ENCODE peak calls at places on chromosomes 11 and 22, in eight cellular contexts. One of them, this sample, is unnamed.

GRCh38 chr11:46489668-46490560 is 98.3 kb upstream of the CHRM4 start:
- DNase-seq in AG04450: peak
- DNase-seq in brain microvascular endothelial cell: peak
- DNase-seq in IMR-90: peak
- DNase-seq in stomach: no peak
- DNase-seq in HCT116: peak
- DNase-seq in neural progenitor cell: peak
- DNase-seq in H1: peak
- DNase-seq in this sample: no peak

GRCh38 chr22:23306438-23306921 is 126.2 kb downstream of the BCR start:
- DNase-seq in H1: no peak
- DNase-seq in IMR-90: peak
- DNase-seq in AG04450: no peak
- DNase-seq in HCT116: no peak
- DNase-seq in stomach: no peak
- DNase-seq in neural progenitor cell: no peak
- DNase-seq in brain microvascular endothelial cell: peak
- DNase-seq in this sample: no peak

GRCh38 chr11:76047766-76048165 is 158.5 kb downstream of the WNT11 start:
- DNase-seq in H1: no peak
- DNase-seq in IMR-90: no peak
- DNase-seq in neural progenitor cell: no peak
- DNase-seq in stomach: no peak
- DNase-seq in HCT116: no peak
- DNase-seq in brain microvascular endothelial cell: no peak
- DNase-seq in AG04450: no peak
- DNase-seq in this sample: no peak

GRCh38 chr22:27987557-27987956 is 68.5 kb upstream of the PITPNB start:
- DNase-seq in HCT116: no peak
- DNase-seq in AG04450: peak
- DNase-seq in brain microvascular endothelial cell: peak
- DNase-seq in H1: no peak
- DNase-seq in neural progenitor cell: no peak
- DNase-seq in stomach: peak
- DNase-seq in IMR-90: peak
- DNase-seq in this sample: no peak

GRCh38 chr11:101434241-101434640 is 149.6 kb downstream of the TRPC6 start:
- DNase-seq in neural progenitor cell: no peak
- DNase-seq in HCT116: no peak
- DNase-seq in brain microvascular endothelial cell: no peak
- DNase-seq in stomach: no peak
- DNase-seq in IMR-90: no peak
- DNase-seq in AG04450: no peak
- DNase-seq in H1: no peak
- DNase-seq in this sample: no peak

GRCh38 chr11:111878385-111878765 is 590 bp downstream of the FDXACB1 start:
- DNase-seq in brain microvascular endothelial cell: no peak
- DNase-seq in IMR-90: peak
- DNase-seq in AG04450: no peak
- DNase-seq in stomach: no peak
- DNase-seq in HCT116: peak
- DNase-seq in neural progenitor cell: no peak
- DNase-seq in H1: no peak
- DNase-seq in this sample: no peak

GRCh38 chr11:59192446-59193020 is 20.2 kb downstream of the MPEG1 start:
- DNase-seq in H1: no peak
- DNase-seq in stomach: no peak
- DNase-seq in HCT116: no peak
- DNase-seq in AG04450: no peak
- DNase-seq in IMR-90: no peak
- DNase-seq in neural progenitor cell: no peak
- DNase-seq in brain microvascular endothelial cell: no peak
- DNase-seq in this sample: no peak

GRCh38 chr11:102341844-102342318 is 5.1 kb upstream of the BIRC2 start:
- DNase-seq in IMR-90: peak
- DNase-seq in H1: no peak
- DNase-seq in neural progenitor cell: peak
- DNase-seq in brain microvascular endothelial cell: peak
- DNase-seq in AG04450: peak
- DNase-seq in HCT116: peak
- DNase-seq in stomach: peak
- DNase-seq in this sample: peak

GRCh38 chr11:47234669-47235075 is 13.9 kb downstream of the ACP2 start:
- DNase-seq in neural progenitor cell: no peak
- DNase-seq in stomach: peak
- DNase-seq in AG04450: no peak
- DNase-seq in IMR-90: peak
- DNase-seq in brain microvascular endothelial cell: peak
- DNase-seq in H1: no peak
- DNase-seq in HCT116: no peak
- DNase-seq in this sample: no peak

GRCh38 chr22:43637267-43637666 is 174.8 kb downstream of the EFCAB6 start:
- DNase-seq in IMR-90: no peak
- DNase-seq in H1: no peak
- DNase-seq in stomach: no peak
- DNase-seq in AG04450: no peak
- DNase-seq in brain microvascular endothelial cell: no peak
- DNase-seq in HCT116: no peak
- DNase-seq in neural progenitor cell: no peak
- DNase-seq in this sample: no peak

GRCh38 chr11:118679483-118679882 is at the start of gene TREH:
- DNase-seq in HCT116: no peak
- DNase-seq in H1: no peak
- DNase-seq in IMR-90: no peak
- DNase-seq in neural progenitor cell: no peak
- DNase-seq in brain microvascular endothelial cell: no peak
- DNase-seq in stomach: peak
- DNase-seq in AG04450: no peak
- DNase-seq in this sample: no peak

GRCh38 chr11:119650251-119650650 is 78.7 kb downstream of the NECTIN1 start:
- DNase-seq in IMR-90: no peak
- DNase-seq in H1: no peak
- DNase-seq in stomach: no peak
- DNase-seq in brain microvascular endothelial cell: no peak
- DNase-seq in neural progenitor cell: no peak
- DNase-seq in HCT116: no peak
- DNase-seq in AG04450: no peak
- DNase-seq in this sample: no peak

GRCh38 chr11:9109858-9110731 is 18.7 kb upstream of the SCUBE2 start:
- DNase-seq in AG04450: no peak
- DNase-seq in stomach: no peak
- DNase-seq in HCT116: no peak
- DNase-seq in neural progenitor cell: no peak
- DNase-seq in brain microvascular endothelial cell: no peak
- DNase-seq in IMR-90: peak
- DNase-seq in H1: no peak
- DNase-seq in this sample: no peak

DNA sequence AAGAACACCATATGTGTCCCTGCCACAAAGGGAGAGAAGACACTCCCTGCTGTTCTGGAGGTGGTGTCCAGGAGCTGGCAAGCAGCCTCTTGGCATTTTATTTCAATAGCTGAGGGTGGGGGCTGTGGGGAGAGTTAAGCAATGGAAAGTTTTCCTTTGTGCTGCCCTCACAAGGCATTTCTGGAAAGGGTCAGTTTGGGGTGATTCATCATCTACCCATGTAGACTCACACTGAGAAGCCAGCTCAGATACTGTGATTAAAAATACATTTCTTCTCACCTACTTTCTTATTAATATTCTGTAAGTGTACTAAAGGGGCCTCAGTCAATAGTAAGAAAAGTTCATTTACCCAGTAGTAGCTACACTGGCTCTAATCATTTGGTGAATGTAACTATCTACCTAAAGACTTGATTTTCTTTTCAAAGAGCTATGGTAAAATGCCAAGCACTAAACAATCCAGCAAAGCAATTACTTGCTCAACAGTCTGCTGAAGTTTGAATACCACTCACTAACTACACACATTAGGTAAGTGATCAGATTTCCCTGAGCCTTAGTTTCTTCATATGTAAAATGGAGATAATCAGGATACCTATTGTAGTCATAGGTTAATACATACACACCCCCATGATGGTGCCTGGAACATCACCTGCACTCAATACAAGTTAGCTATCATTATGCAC is 55.1 kb downstream of the SLC1A2 start:
- DNase-seq in HCT116: peak
- DNase-seq in AG04450: no peak
- DNase-seq in stomach: peak
- DNase-seq in H1: no peak
- DNase-seq in neural progenitor cell: peak
- DNase-seq in IMR-90: peak
- DNase-seq in brain microvascular endothelial cell: peak
- DNase-seq in this sample: no peak
- H3K27ac ChIP-seq in HCT116: peak
- H3K27ac ChIP-seq in AG04450: peak
- H3K27ac ChIP-seq in stomach: peak
- H3K27ac ChIP-seq in H1: no peak
- H3K27ac ChIP-seq in neural progenitor cell: no peak
- H3K27ac ChIP-seq in IMR-90: peak
- H3K27ac ChIP-seq in brain microvascular endothelial cell: peak
- H3K27ac ChIP-seq in this sample: peak

GRCh38 chr11:18853086-18853720 is 61.6 kb upstream of the PTPN5 start:
- DNase-seq in IMR-90: peak
- DNase-seq in stomach: no peak
- DNase-seq in neural progenitor cell: peak
- DNase-seq in brain microvascular endothelial cell: peak
- DNase-seq in AG04450: no peak
- DNase-seq in H1: no peak
- DNase-seq in HCT116: peak
- DNase-seq in this sample: no peak
- TF ChIP-seq CTCF in IMR-90: peak
- TF ChIP-seq CTCF in stomach: no peak
- TF ChIP-seq CTCF in neural progenitor cell: peak
- TF ChIP-seq CTCF in brain microvascular endothelial cell: peak
- TF ChIP-seq CTCF in AG04450: peak
- TF ChIP-seq CTCF in H1: peak
- TF ChIP-seq CTCF in HCT116: peak
- TF ChIP-seq CTCF in this sample: peak

DNA sequence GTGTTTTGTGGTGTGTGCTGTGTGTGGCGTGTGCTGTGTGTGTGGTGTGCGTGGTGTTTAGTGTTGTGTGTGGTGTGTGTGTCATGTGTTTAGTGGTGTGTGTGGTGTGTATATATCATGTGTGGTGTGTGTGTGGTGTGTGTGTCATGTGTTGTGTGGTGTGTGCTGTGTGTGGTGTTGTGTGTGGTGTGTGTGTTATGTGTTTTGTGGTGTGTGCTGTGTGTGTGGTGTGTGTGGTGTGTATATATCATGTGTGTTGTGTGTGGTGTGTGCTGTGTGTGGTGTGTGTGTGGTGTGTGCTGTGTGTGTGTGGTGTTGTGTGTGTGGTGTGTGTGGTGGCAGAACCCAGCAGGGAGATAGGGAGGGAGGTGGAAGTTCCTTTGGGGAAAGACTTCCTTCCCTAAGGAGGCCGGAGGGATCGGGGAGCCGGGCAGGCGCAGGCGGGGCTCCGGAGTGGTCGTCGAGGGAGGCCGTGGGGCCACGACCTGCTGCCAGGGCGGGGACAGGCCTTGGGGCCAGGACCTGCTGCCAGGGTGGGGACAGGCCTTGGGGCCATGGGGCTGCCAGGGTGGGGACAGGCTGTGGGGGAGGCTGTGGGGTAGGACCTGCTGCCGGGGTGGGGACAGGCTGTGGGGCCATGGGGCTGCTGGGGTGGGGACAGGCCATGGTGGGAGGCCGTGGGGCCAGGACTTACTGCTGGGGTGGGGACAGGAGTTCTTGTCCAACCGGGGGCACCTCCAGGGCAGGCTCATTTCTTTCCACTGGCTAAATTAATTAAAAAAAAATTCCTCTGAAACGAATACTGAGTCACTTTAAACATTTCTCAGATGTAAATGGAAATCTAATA is 15.2 kb downstream of the PIM3 start:
- DNase-seq in neural progenitor cell: peak
- DNase-seq in HCT116: no peak
- DNase-seq in AG04450: no peak
- DNase-seq in H1: no peak
- DNase-seq in brain microvascular endothelial cell: no peak
- DNase-seq in stomach: peak
- DNase-seq in IMR-90: no peak
- DNase-seq in this sample: peak
- H3K27ac ChIP-seq in neural progenitor cell: no peak
- H3K27ac ChIP-seq in HCT116: peak
- H3K27ac ChIP-seq in AG04450: no peak
- H3K27ac ChIP-seq in H1: no peak
- H3K27ac ChIP-seq in brain microvascular endothelial cell: no peak
- H3K27ac ChIP-seq in stomach: peak
- H3K27ac ChIP-seq in IMR-90: no peak
- H3K27ac ChIP-seq in this sample: no peak

GRCh38 chr11:774873-775592 is 2.3 kb downstream of the GATD1 start:
- DNase-seq in neural progenitor cell: peak
- DNase-seq in HCT116: no peak
- DNase-seq in H1: no peak
- DNase-seq in AG04450: no peak
- DNase-seq in stomach: no peak
- DNase-seq in IMR-90: peak
- DNase-seq in brain microvascular endothelial cell: peak
- DNase-seq in this sample: no peak

GRCh38 chr11:773830-774229 is 3.5 kb downstream of the GATD1 start:
- DNase-seq in stomach: no peak
- DNase-seq in neural progenitor cell: peak
- DNase-seq in H1: no peak
- DNase-seq in brain microvascular endothelial cell: no peak
- DNase-seq in HCT116: no peak
- DNase-seq in AG04450: no peak
- DNase-seq in IMR-90: no peak
- DNase-seq in this sample: no peak

GRCh38 chr11:779120-779954 is 2.0 kb upstream of the GATD1 start:
- DNase-seq in HCT116: no peak
- DNase-seq in neural progenitor cell: no peak
- DNase-seq in stomach: no peak
- DNase-seq in AG04450: no peak
- DNase-seq in brain microvascular endothelial cell: no peak
- DNase-seq in IMR-90: no peak
- DNase-seq in H1: no peak
- DNase-seq in this sample: peak

GRCh38 chr11:777288-778255 is at the start of gene GATD1:
- DNase-seq in IMR-90: peak
- DNase-seq in AG04450: no peak
- DNase-seq in H1: no peak
- DNase-seq in HCT116: peak
- DNase-seq in brain microvascular endothelial cell: peak
- DNase-seq in stomach: peak
- DNase-seq in neural progenitor cell: peak
- DNase-seq in this sample: peak

GRCh38 chr11:776459-777287 is 614 bp downstream of the GATD1 start:
- DNase-seq in AG04450: no peak
- DNase-seq in HCT116: no peak
- DNase-seq in H1: no peak
- DNase-seq in brain microvascular endothelial cell: no peak
- DNase-seq in IMR-90: no peak
- DNase-seq in stomach: no peak
- DNase-seq in neural progenitor cell: peak
- DNase-seq in this sample: peak
- TF ChIP-seq CTCF in AG04450: no peak
- TF ChIP-seq CTCF in HCT116: no peak
- TF ChIP-seq CTCF in H1: no peak
- TF ChIP-seq CTCF in brain microvascular endothelial cell: peak
- TF ChIP-seq CTCF in IMR-90: no peak
- TF ChIP-seq CTCF in stomach: no peak
- TF ChIP-seq CTCF in neural progenitor cell: no peak
- TF ChIP-seq CTCF in this sample: no peak

This sample was measured in upper lobe of left lung.